ENCODE peak calls at places on chromosomes 2 and 18, in four cellular contexts. P is cerebellum, M is NCI-H1105 treated with DMSO at 0.1 percent for 48 hours, N is NCI-H1092. C is an unnamed sample.

GRCh38 chr2:98818164-98818563 is 87.2 kb upstream of the MGAT4A start:
- DNase-seq in M (no peak), P (no peak), N (no peak), C (no peak)

GRCh38 chr2:46284812-46285211 is 12.4 kb upstream of the EPAS1 start:
- DNase-seq in M (no peak), N (no peak), P (no peak), C (no peak)

GRCh38 chr18:22279741-22280452 is 110.5 kb downstream of the GATA6 start:
- DNase-seq in P (no peak), N (no peak), M (no peak), C (no peak)

GRCh38 chr2:15938803-15939555 is 1.4 kb upstream of the MYCN start:
- DNase-seq in P (no peak), N (no peak), M (no peak), C (no peak)

GRCh38 chr2:96088340-96089335 is 27.7 kb downstream of the ADRA2B start:
- DNase-seq in P (no peak), N (no peak), M (no peak), C (no peak)

GRCh38 chr2:83253848-83254247 is 1205.2 kb downstream of the SUCLG1 start:
- DNase-seq in M (no peak), P (no peak), N (no peak), C (no peak)

GRCh38 chr2:160267022-160267421 is 67.0 kb upstream of the ITGB6 start:
- DNase-seq in N (no peak), P (no peak), M (no peak), C (no peak)

GRCh38 chr2:9462872-9463697 is 11.3 kb upstream of the IAH1 start:
- DNase-seq in M (peak), P (no peak), N (peak), C (peak)

GRCh38 chr2:32330136-32330535 is 26.7 kb upstream of the BIRC6 start:
- DNase-seq in N (no peak), M (no peak), P (no peak), C (no peak)

GRCh38 chr2:185255566-185255965 is 483.0 kb upstream of the FSIP2 start:
- DNase-seq in M (no peak), N (no peak), P (no peak), C (no peak)

GRCh38 chr2:200913654-200914053 is 24.5 kb downstream of the NIF3L1 start:
- DNase-seq in P (no peak), M (no peak), N (no peak), C (no peak)

GRCh38 chr2:156803243-156803642 is 367.1 kb downstream of the GPD2 start:
- DNase-seq in N (peak), M (peak), P (no peak), C (no peak)

GRCh38 chr2:45891719-45892118 is 240.2 kb downstream of the PRKCE start:
- DNase-seq in M (peak), N (no peak), P (peak), C (peak)

GRCh38 chr2:238684362-238685326 is 163.2 kb upstream of the TWIST2 start:
- DNase-seq in P (no peak), N (no peak), M (no peak), C (no peak)

GRCh38 chr2:95343429-95344207 is 46.5 kb downstream of the KCNIP3 start:
- DNase-seq in P (no peak), M (no peak), N (no peak), C (no peak)

GRCh38 chr18:49231541-49231940 is 228.9 kb downstream of the DYM start:
- DNase-seq in N (no peak), P (no peak), M (no peak), C (no peak)

GRCh38 chr18:79580481-79581171 is 99.0 kb upstream of the CTDP1 start:
- DNase-seq in P (no peak), N (no peak), M (no peak), C (no peak)

GRCh38 chr2:36360063-36360462 is 4.5 kb downstream of the CRIM1 start:
- DNase-seq in M (no peak), N (no peak), P (no peak), C (no peak)

GRCh38 chr18:76875390-76876330 is 53.3 kb downstream of the ZNF236 start:
- DNase-seq in M (peak), N (no peak), P (no peak), C (peak)

GRCh38 chr2:75580606-75581005 is 19.9 kb upstream of the EVA1A start:
- DNase-seq in M (no peak), P (no peak), N (no peak), C (no peak)

GRCh38 chr18:43625582-43625981 is 348.3 kb upstream of the SYT4 start:
- DNase-seq in M (no peak), P (no peak), N (no peak), C (no peak)

GRCh38 chr2:147469471-147469870 is 375.4 kb upstream of the ACVR2A start:
- DNase-seq in P (no peak), N (no peak), M (no peak), C (no peak)

GRCh38 chr2:111135910-111136297 is 15.2 kb downstream of the BCL2L11 start:
- DNase-seq in N (no peak), M (no peak), P (no peak), C (no peak)

GRCh38 chr18:35714539-35714938 is 133.0 kb downstream of the GALNT1 start:
- DNase-seq in P (no peak), N (no peak), M (no peak), C (no peak)

GRCh38 chr2:180208841-180209240 is 201.7 kb upstream of the CWC22 start:
- DNase-seq in M (no peak), N (no peak), P (no peak), C (no peak)

GRCh38 chr18:21167641-21168372 is 56.2 kb upstream of the ROCK1 start:
- DNase-seq in P (peak), N (peak), M (peak), C (peak)

GRCh38 chr2:224966663-224967062 is 75.6 kb downstream of the DOCK10 start:
- DNase-seq in M (peak), P (no peak), N (peak), C (no peak)

GRCh38 chr2:226835420-226835795 is 446 bp upstream of the RHBDD1 start:
- DNase-seq in P (peak), N (peak), M (no peak), C (peak)

GRCh38 chr2:65458999-65459398 is 26.6 kb upstream of the SPRED2 start:
- DNase-seq in M (no peak), P (no peak), N (no peak), C (no peak)

GRCh38 chr2:224711859-224712258 is 4.3 kb downstream of the CCDC195 start:
- DNase-seq in M (no peak), P (no peak), N (no peak), C (no peak)

GRCh38 chr2:222756362-222756831 is 84.9 kb downstream of the MOGAT1 start:
- DNase-seq in P (no peak), N (no peak), M (no peak), C (no peak)

GRCh38 chr18:26545737-26546136 is 2.6 kb downstream of the KCTD1 start:
- DNase-seq in N (no peak), P (no peak), M (no peak), C (no peak)

GRCh38 chr2:111918383-111918806 is 20.0 kb downstream of the MERTK start:
- DNase-seq in M (peak), P (no peak), N (no peak), C (no peak)

GRCh38 chr2:28320371-28320770 is 72.3 kb upstream of the FOSL2 start:
- DNase-seq in N (no peak), M (no peak), P (no peak), C (no peak)

GRCh38 chr2:238729261-238729935 is 118.5 kb upstream of the TWIST2 start:
- DNase-seq in N (no peak), M (no peak), P (no peak), C (no peak)

GRCh38 chr2:96556441-96557330 is 20.1 kb downstream of the ARID5A start:
- DNase-seq in M (no peak), P (no peak), N (no peak), C (no peak)

GRCh38 chr18:74654637-74655036 is 57.0 kb downstream of the ZNF407 start:
- DNase-seq in M (peak), P (no peak), N (no peak), C (no peak)

GRCh38 chr2:167783266-167784070 is 463.9 kb downstream of the STK39 start:
- DNase-seq in N (no peak), M (no peak), P (no peak), C (no peak)

GRCh38 chr18:12406376-12407111 is 1.2 kb upstream of the PRELID3A start:
- DNase-seq in N (no peak), M (no peak), P (no peak), C (no peak)

GRCh38 chr2:178978667-178979066 is 71.3 kb downstream of the CCDC141 start:
- DNase-seq in P (no peak), N (no peak), M (no peak), C (no peak)

C was measured in NCI-H187.